ENCODE peak calls at places on chromosomes 3 and 15, in four cellular contexts. C is HepG2, O is K562, D is GM12878. E is an unnamed sample.

GRCh38 chr3:52145736-52146110 is 8.5 kb downstream of the POC1A start:
- DNase-seq in C (no peak), O (no peak), D (no peak), E (no peak)

GRCh38 chr3:34106879-34107278 is 308.4 kb downstream of the PDCD6IP start:
- DNase-seq in C (no peak), O (peak), D (peak), E (no peak)

GRCh38 chr15:66253643-66254363 is at the start of gene MEGF11:
- DNase-seq in C (no peak), O (peak), D (no peak), E (peak)

GRCh38 chr3:59451800-59452741 is 402.2 kb upstream of the CFAP20DC start:
- DNase-seq in C (no peak), O (no peak), D (no peak), E (no peak)

GRCh38 chr15:31799711-31800321 is 230.5 kb upstream of the CHRNA7 start:
- DNase-seq in C (no peak), O (no peak), D (peak), E (no peak)

GRCh38 chr3:120382941-120383447 is 33.8 kb upstream of the LRRC58 start:
- DNase-seq in C (no peak), O (no peak), D (no peak), E (no peak)

GRCh38 chr3:128864351-128864811 is 15.0 kb upstream of the ACAD9 start:
- DNase-seq in C (no peak), O (no peak), D (no peak), E (no peak)

GRCh38 chr3:126846316-126846715 is 136.6 kb upstream of the PLXNA1 start:
- DNase-seq in C (no peak), O (no peak), D (no peak), E (no peak)

GRCh38 chr3:126964261-126964660 is 18.7 kb upstream of the PLXNA1 start:
- DNase-seq in C (no peak), O (no peak), D (no peak), E (no peak)

GRCh38 chr15:78734441-78735064 is 76.7 kb downstream of the ADAMTS7 start:
- DNase-seq in C (no peak), O (no peak), D (no peak), E (no peak)

GRCh38 chr3:28334552-28334951 is 14.0 kb upstream of the ZCWPW2 start:
- DNase-seq in C (no peak), O (no peak), D (no peak), E (no peak)

GRCh38 chr3:128607710-128608048 is 42.9 kb downstream of the RPN1 start:
- DNase-seq in C (no peak), O (no peak), D (no peak), E (no peak)

GRCh38 chr3:135491478-135491877 is 474.1 kb upstream of the PPP2R3A start:
- DNase-seq in C (no peak), O (no peak), D (no peak), E (no peak)

GRCh38 chr15:98981851-98982722 is 25.5 kb downstream of the PGPEP1L start:
- DNase-seq in C (no peak), O (no peak), D (peak), E (no peak)

DNA sequence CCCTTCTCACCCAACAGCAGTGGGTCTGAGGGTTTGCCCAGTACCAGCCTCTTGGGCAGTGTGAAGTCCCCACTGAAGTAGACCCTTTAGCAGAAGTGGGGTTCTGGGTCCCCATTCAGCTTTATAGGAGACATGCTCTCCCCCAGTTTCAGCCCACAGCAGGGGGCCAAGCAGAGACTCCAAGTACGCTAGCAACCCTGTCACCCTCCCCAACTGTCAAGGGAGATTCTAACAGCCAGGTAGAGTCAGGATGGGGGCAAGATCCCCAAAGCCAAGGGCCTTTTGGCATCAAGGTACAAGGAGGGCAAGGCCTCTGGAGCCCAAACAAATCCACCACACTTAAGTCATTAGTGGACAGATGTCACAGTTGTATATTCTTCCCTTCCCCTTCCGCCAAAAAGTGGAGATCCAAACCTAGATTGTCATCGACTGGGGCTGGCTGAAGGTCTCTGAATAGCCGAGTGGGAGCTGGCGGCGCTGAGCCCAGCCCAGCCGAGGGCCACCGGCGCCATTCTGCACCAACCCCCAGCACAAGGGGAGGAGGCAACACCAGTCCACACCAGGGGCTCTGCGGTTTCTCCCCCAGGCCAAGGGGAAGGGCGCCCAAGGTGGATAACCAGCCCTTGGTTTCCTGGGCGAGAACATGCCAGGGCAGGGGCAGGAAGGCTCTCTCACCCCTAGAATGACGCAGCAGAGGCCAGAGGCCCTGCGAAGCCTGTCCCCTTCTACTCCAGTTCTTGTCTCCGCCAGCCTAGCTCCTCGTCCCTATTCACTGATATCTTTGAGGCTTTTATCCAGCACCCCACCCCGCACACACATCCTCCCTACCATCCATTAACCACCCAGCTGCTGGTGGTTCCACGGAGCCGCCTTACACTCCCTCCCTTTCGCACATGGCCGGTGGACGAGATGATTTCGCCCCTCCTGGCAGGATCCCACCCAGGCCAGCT is 1.5 kb downstream of the RBPMS2 start:
- DNase-seq in C (no peak), O (no peak), D (no peak), E (no peak)
- TF ChIP-seq POLR2AphosphoS2 in C (no peak), O (no peak), D (no peak), E (no peak)

DNA sequence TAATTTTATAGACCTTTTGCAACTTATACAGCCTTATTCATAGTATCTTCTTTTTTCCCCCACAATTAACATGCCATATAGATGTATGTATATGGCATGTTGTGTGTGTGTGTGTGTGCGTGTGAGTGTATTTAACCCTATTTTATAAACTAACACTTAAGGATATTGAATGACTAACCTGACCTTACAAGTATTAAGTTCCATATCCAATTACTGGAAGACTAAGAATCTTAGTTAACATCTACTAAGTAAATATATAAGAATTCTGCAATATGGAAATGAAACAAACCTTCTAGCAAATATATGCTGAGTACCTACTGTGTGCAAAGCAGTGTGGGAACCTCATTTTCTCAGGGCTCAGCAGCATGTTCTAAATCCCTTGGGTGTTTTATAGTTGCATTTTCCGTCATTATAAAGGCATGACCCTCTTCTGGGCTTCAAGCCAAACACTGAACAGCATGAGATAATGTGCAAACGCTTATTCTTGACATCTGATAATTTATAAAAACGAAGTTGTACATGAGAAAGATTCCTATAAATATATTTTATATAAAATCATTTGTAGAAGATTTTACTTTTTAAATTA is 105.5 kb downstream of the NLGN1 start:
- DNase-seq in C (no peak), O (no peak), D (no peak), E (no peak)
- TF ChIP-seq POLR2AphosphoS2 in C (no peak), O (no peak), D (no peak), E (no peak)

GRCh38 chr15:50944692-50945091 is 36.2 kb downstream of the AP4E1 start:
- DNase-seq in C (no peak), O (no peak), D (no peak), E (no peak)

GRCh38 chr15:50940506-50940905 is 32.0 kb downstream of the AP4E1 start:
- DNase-seq in C (peak), O (no peak), D (no peak), E (no peak)

GRCh38 chr15:50943623-50944022 is 35.1 kb downstream of the AP4E1 start:
- DNase-seq in C (no peak), O (no peak), D (no peak), E (no peak)

GRCh38 chr15:50939911-50940310 is 31.4 kb downstream of the AP4E1 start:
- DNase-seq in C (peak), O (no peak), D (no peak), E (no peak)

GRCh38 chr15:50945725-50946124 is 37.2 kb downstream of the AP4E1 start:
- DNase-seq in C (no peak), O (no peak), D (no peak), E (no peak)
- TF ChIP-seq POLR2AphosphoS2 in C (no peak), O (no peak), D (no peak), E (no peak)

DNA sequence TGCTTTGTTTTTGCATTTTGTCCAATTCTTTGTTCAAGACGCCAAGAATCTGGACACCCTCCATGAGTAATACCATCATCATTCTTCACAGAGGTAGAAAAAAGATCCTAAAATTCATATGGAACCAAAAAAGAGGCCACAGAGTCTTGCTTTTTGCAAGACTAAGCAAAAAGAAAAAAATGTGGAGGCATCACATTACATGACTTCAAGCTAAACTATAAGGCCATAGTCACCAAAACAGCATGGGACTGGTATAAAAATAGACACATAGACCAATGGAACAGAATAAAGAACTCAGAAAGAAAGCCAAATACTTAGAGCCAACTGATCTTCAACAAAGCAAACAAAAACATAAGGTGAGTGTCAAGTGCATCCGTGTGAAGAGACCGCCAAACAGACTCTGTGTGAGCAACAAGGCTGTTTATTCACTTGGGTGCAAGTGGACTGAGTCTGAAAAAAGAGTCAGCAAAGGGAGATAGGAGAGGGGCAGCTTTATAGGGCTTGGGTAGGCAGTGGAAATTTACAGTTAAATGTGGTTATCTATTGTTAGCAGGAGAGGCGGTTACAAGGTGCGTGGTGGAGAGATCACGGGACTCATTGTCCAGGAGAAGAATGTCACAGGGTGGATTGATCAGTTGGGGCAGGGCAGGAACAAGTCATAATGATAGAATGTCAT is 10.9 kb downstream of the STRIT1 start:
- DNase-seq in C (peak), O (peak), D (no peak), E (no peak)
- TF ChIP-seq POLR2AphosphoS2 in C (no peak), O (no peak), D (no peak), E (no peak)

DNA sequence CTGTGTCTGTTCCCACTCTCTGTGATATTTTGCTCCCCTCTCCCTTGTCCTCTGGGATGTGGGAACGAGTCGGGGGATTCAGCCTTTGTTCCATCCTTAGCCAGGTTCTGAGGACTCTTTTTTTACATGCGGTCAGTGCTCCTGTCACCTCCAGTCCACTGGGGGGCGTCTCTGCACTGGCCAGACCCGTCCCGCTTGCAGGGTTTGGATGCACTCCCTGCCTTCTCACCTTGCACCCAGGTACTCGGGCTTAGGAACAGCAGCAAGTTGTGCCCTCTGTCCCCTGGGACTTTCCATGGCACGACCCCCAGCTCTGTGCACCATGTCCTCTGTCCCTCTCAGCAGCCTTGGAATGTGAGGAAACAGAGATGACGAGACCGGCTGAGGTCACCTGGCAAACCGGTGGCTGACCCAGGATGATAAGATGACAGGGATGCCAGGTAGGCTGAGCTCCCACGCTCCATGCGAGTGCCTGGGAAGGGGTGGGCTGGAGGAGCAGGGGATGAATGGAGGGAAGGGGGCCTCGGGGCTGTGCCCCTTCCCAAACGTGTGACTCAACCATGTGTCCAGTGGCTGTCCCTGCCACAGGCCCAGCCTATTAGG is 27.3 kb upstream of the FGD5 start:
- DNase-seq in C (peak), O (peak), D (no peak), E (peak)
- TF ChIP-seq POLR2AphosphoS2 in C (no peak), O (no peak), D (no peak), E (no peak)

GRCh38 chr3:21750291-21750690 is 719 bp downstream of the ZNF385D start:
- DNase-seq in C (no peak), O (no peak), D (no peak), E (no peak)

GRCh38 chr3:21752749-21753347 is 1.8 kb upstream of the ZNF385D start:
- DNase-seq in C (peak), O (peak), D (no peak), E (peak)

GRCh38 chr3:21751891-21752290 is 881 bp upstream of the ZNF385D start:
- DNase-seq in C (no peak), O (no peak), D (no peak), E (no peak)

GRCh38 chr3:21747376-21747775 is 3.6 kb downstream of the ZNF385D start:
- DNase-seq in C (no peak), O (no peak), D (no peak), E (no peak)

GRCh38 chr3:21750831-21751391 is at the start of gene ZNF385D:
- DNase-seq in C (no peak), O (no peak), D (no peak), E (no peak)
- TF ChIP-seq POLR2AphosphoS2 in C (no peak), O (no peak), D (no peak), E (no peak)

DNA sequence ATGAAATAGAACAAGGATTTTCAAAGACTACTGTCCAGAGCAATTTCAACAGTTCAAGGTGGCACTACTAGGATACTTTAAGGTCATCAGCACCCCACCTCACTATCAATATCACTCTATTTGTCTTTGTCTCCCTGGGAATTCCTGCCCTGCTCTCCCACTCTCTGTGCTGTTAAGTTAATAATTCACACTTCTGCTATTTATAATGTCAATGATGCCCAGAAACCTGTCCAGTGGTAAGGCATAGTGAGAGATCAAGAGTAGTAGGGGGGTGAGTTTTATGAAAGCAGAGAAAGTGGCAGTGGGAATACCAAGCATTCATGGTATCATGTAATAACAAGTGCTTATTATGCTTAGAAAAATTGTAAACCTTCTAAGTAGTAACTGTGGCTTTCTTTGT is 7.3 kb downstream of the TMCO5A start:
- DNase-seq in C (no peak), O (no peak), D (no peak), E (no peak)
- TF ChIP-seq POLR2AphosphoS2 in C (no peak), O (no peak), D (no peak), E (no peak)

GRCh38 chr3:48474619-48475018 is 28.1 kb downstream of the ATRIP start:
- DNase-seq in C (peak), O (no peak), D (no peak), E (no peak)

GRCh38 chr3:48470286-48470685 is 23.7 kb downstream of the ATRIP start:
- DNase-seq in C (no peak), O (no peak), D (no peak), E (no peak)

GRCh38 chr3:48472923-48473616 is 26.5 kb downstream of the ATRIP start:
- DNase-seq in C (peak), O (peak), D (peak), E (peak)

GRCh38 chr3:48473617-48473952 is 27.0 kb downstream of the ATRIP start:
- DNase-seq in C (no peak), O (no peak), D (no peak), E (no peak)

DNA sequence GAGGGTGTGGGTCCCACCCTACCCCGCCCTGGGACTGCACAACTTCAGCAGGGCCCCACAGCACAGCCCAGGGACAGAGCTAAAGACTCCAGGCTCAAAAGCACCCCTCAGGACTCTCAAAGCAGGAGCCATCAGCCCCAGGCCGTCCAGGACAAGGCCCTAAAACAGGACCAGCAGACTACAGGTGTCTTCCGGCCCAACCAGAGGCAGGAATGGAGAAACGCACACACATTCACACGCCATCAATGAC is 26.1 kb downstream of the ATRIP start:
- DNase-seq in C (no peak), O (peak), D (no peak), E (no peak)
- TF ChIP-seq POLR2AphosphoS2 in C (no peak), O (no peak), D (no peak), E (no peak)

E was measured in A549.